ENCODE peak calls at places on chromosomes 1 and 21, in five cellular contexts. I, J, N, C and G are unnamed samples.

GRCh38 chr1:50700226-50701020 is 259.6 kb downstream of the FAF1 start:
- DNase-seq in I (no peak), J (no peak), N (no peak), C (no peak), G (no peak)

GRCh38 chr21:38811257-38811656 is 5.5 kb downstream of the ETS2 start:
- DNase-seq in I (no peak), J (peak), N (no peak), C (no peak), G (no peak)

GRCh38 chr1:66296901-66297300 is 237.1 kb upstream of the SGIP1 start:
- DNase-seq in I (no peak), J (no peak), N (no peak), C (no peak), G (no peak)

GRCh38 chr1:209435654-209436566 is 147.6 kb upstream of the CAMK1G start:
- DNase-seq in I (peak), J (peak), N (peak), C (peak), G (no peak)

GRCh38 chr1:227897704-227898438 is 49.9 kb downstream of the WNT9A start:
- DNase-seq in I (peak), J (no peak), N (no peak), C (no peak), G (peak)

GRCh38 chr1:234715252-234715945 is 105.4 kb upstream of the IRF2BP2 start:
- DNase-seq in I (no peak), J (no peak), N (no peak), C (no peak), G (no peak)

GRCh38 chr21:46412521-46413364 is 45.9 kb upstream of the DIP2A start:
- DNase-seq in I (no peak), J (no peak), N (no peak), C (no peak), G (no peak)

GRCh38 chr1:158952416-158952815 is 21.1 kb downstream of the PYHIN1 start:
- DNase-seq in I (no peak), J (no peak), N (no peak), C (peak), G (no peak)

GRCh38 chr1:59816318-59816878 is 1.6 kb downstream of the HOOK1 start:
- DNase-seq in I (no peak), J (no peak), N (no peak), C (no peak), G (no peak)

GRCh38 chr1:59814180-59814900 is 409 bp upstream of the HOOK1 start:
- DNase-seq in I (peak), J (peak), N (no peak), C (no peak), G (peak)

GRCh38 chr1:59815892-59816291 is 1.1 kb downstream of the HOOK1 start:
- DNase-seq in I (no peak), J (no peak), N (no peak), C (no peak), G (no peak)

GRCh38 chr1:59819566-59820438 is 5.1 kb downstream of the HOOK1 start:
- DNase-seq in I (no peak), J (no peak), N (no peak), C (no peak), G (no peak)

DNA sequence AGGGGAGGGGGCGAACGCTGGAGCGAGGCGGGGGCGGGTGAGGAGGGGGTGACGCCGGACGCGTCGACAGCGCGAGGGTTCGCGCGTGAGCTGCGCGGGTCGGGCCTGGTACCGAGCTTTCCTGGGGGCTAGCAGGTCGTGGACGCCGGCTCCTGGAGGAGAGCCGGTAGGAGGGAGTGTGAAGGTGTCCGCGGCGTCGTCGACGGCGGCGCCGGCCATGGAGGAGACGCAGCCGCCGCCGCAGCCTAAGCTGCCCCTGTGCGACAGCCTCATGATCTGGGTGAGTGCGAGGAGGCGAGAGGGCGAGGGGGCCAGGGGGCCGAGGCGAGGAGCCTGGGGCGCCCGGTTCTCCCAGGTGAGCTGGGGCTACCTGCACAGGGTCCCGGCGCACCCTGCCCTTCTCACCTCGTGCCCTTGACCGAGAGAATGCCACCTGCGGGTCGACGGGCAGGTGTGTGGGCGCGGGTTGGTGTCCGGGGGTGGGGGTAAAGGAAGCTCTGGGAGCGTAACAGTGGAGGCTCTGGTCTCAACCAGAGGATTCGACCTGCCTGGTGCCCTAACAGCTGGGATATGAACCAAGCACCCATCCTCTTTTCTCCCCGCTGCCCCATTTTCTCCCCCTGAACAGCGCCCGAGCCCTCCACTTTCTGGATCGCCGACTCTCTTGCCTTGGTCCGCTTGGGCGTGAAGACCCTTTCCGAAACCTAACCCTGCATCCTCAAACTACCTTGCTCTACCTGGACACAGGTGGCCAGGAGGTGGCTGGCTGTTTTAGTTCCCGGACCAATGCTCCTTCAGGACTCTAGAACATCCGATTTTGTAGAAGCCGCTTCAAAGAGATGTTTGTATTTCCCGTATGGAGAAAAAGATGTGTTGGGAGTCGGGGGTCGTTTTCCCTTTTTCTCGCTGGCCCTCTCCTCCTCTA is at the start of gene HOOK1:
- DNase-seq in I (peak), J (no peak), N (no peak), C (no peak), G (no peak)
- TF ChIP-seq POLR2A in I (peak), J (no peak), N (no peak), C (no peak), G (no peak)

GRCh38 chr1:246532519-246532918 is 25.4 kb upstream of the SMYD3 start:
- DNase-seq in I (no peak), J (no peak), N (peak), C (no peak), G (no peak)
- TF ChIP-seq CTCF in I (no peak), J (no peak), N (peak), C (no peak), G (no peak)

GRCh38 chr1:145995148-145995851 is 1.1 kb downstream of the TXNIP start:
- DNase-seq in I (no peak), J (no peak), N (peak), C (peak), G (no peak)
- TF ChIP-seq POLR2A in I (no peak), J (no peak), N (no peak), C (no peak), G (no peak)

DNA sequence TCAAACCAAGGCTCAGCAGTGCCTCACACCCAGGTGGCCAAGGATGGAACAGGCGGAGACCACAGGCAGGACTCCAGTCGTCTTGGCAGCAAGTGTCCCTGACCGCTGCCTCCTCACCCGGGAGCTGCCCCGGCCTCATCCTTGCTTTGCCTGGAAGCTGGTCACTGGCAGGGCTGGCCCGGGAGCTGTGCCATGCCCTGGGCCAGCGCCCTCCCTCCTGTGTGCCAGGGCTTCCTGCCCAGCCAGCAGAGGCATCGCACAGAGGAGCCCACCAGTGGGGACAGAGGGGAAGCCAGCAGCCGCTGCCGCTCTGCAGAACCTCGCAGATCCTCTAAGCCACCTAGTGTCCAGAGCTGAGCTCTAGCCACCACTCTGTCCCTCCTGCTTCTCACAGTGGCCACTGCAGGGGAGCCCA is 7.8 kb downstream of the CASZ1 start:
- DNase-seq in I (peak), J (peak), N (no peak), C (no peak), G (peak)
- TF ChIP-seq CTCF in I (peak), J (peak), N (peak), C (no peak), G (peak)

DNA sequence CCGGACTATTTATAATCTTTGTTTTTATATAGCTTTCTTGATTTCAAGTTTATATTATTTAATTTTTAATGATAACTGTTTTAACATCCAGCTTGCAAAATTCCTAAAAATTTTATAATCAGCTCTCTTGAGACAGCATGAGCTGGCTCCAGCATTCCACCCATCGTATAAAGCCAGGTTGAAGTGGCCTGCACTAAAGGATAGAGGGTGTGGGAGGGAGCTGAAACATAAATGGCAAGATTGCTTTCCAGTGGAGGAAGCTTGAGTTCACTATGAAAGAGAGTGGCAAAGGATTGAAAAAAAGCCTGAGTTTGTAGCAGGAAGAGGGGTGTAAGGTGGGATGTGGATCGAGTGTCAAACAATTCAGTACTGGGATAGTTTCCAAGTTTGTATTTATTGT is 48.4 kb upstream of the ZNF644 start:
- DNase-seq in I (no peak), J (no peak), N (no peak), C (no peak), G (no peak)
- TF ChIP-seq POLR2A in I (no peak), J (no peak), N (no peak), C (no peak), G (no peak)

GRCh38 chr1:54542120-54542961 is 5.7 kb upstream of the ACOT11 start:
- DNase-seq in I (peak), J (peak), N (peak), C (peak), G (peak)
- TF ChIP-seq CTCF in I (no peak), J (no peak), N (no peak), C (peak), G (no peak)

GRCh38 chr1:47313915-47314664 is at the start of gene STIL:
- DNase-seq in I (peak), J (peak), N (peak), C (peak), G (peak)
- TF ChIP-seq POLR2A in I (peak), J (peak), N (peak), C (peak), G (no peak)

DNA sequence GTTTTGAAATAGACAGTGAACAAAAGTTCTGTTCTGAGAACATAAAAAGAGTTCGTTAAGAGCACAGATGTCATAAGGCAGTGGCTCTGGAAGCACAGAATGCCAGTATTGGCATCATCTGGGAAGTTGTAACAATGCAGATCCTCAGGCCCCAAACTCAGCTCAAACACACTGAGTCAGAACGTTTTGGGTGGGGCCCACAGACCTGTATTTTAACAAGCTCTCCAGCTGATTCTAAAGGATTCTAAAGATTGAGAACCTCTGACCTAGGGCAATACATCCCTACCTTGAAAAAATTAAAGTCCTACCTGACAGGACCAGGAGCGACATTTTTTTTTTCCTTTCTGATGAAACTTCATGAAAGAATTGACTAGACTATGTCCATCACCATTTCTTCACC is 13.2 kb downstream of the ARHGEF11 start:
- DNase-seq in I (no peak), J (no peak), N (no peak), C (no peak), G (no peak)
- TF ChIP-seq CTCF in I (no peak), J (no peak), N (no peak), C (no peak), G (no peak)

GRCh38 chr1:52364235-52364839 is 1.7 kb downstream of the CC2D1B start:
- DNase-seq in I (no peak), J (no peak), N (no peak), C (no peak), G (no peak)

GRCh38 chr1:52365746-52366516 is at the start of gene CC2D1B:
- DNase-seq in I (peak), J (peak), N (peak), C (peak), G (peak)

GRCh38 chr1:52366517-52366827 is 467 bp upstream of the CC2D1B start:
- DNase-seq in I (no peak), J (no peak), N (no peak), C (no peak), G (no peak)

GRCh38 chr1:52367272-52367671 is 1.3 kb upstream of the CC2D1B start:
- DNase-seq in I (no peak), J (no peak), N (no peak), C (no peak), G (no peak)

GRCh38 chr1:52365091-52365745 is 787 bp downstream of the CC2D1B start:
- DNase-seq in I (peak), J (peak), N (peak), C (peak), G (peak)
- TF ChIP-seq POLR2A in I (no peak), J (peak), N (peak), C (no peak), G (no peak)

GRCh38 chr1:41331546-41331917 is 29.7 kb upstream of the FOXO6 start:
- DNase-seq in I (no peak), J (no peak), N (no peak), C (no peak), G (no peak)

GRCh38 chr1:41328780-41329640 is 32.2 kb upstream of the FOXO6 start:
- DNase-seq in I (no peak), J (no peak), N (no peak), C (no peak), G (no peak)

GRCh38 chr1:41329662-41330587 is 31.3 kb upstream of the FOXO6 start:
- DNase-seq in I (no peak), J (no peak), N (no peak), C (no peak), G (no peak)

GRCh38 chr1:41333146-41333784 is 28.0 kb upstream of the FOXO6 start:
- DNase-seq in I (no peak), J (peak), N (peak), C (peak), G (no peak)

GRCh38 chr1:41330588-41331545 is 30.4 kb upstream of the FOXO6 start:
- DNase-seq in I (no peak), J (no peak), N (peak), C (peak), G (no peak)
- TF ChIP-seq CTCF in I (no peak), J (no peak), N (peak), C (peak), G (no peak)